ENCODE peak calls at places on chromosomes 2 and 18, in eight cellular contexts. J is gastrocnemius medialis, E is endothelial cell, B is neural crest cell, K is thoracic aorta, D is OCI-LY7, O is A549, V is AG04449. A is an unnamed sample.
A peak's percentile ranks its signal among the peaks of the same experiment; 100 is the strongest.

GRCh38 chr2:130972410-130972809 is 120.8 kb downstream of the FAM168B start:
- DNase-seq in J (no peak), E (no peak), B (no peak), K (no peak), D (no peak), O (no peak), V (no peak), A (no peak)

GRCh38 chr2:172178035-172178434 is 75.3 kb upstream of the DLX2 start:
- DNase-seq in J (no peak), E (no peak), B (no peak), K (no peak), D (no peak), O (no peak), V (no peak), A (no peak)

GRCh38 chr2:206556357-206556949 is 85.8 kb upstream of the FAM237A start:
- DNase-seq in J (no peak), E (peak; percentile 11), B (no peak), K (no peak), D (peak; percentile 28), O (peak; percentile 64), V (no peak), A (no peak)

GRCh38 chr2:18247282-18248110 is 313.0 kb downstream of the RDH14 start:
- DNase-seq in J (no peak), E (no peak), B (no peak), K (no peak), D (no peak), O (no peak), V (no peak), A (no peak)

GRCh38 chr2:3680548-3681345 is 22.6 kb upstream of the DCDC2C start:
- DNase-seq in J (no peak), E (no peak), B (no peak), K (no peak), D (peak; percentile 59), O (no peak), V (no peak), A (no peak)

GRCh38 chr2:128380061-128380889 is 61.6 kb upstream of the HS6ST1 start:
- DNase-seq in J (no peak), E (no peak), B (no peak), K (no peak), D (no peak), O (no peak), V (no peak), A (no peak)

GRCh38 chr2:86631846-86632485 is 8.3 kb upstream of the RNF103 start:
- DNase-seq in J (no peak), E (no peak), B (no peak), K (no peak), D (no peak), O (peak; percentile 37), V (no peak), A (no peak)

GRCh38 chr18:10120622-10121021 is 206.8 kb downstream of the VAPA start:
- DNase-seq in J (no peak), E (no peak), B (no peak), K (no peak), D (no peak), O (no peak), V (no peak), A (no peak)

GRCh38 chr2:100588071-100588786 is 25.4 kb downstream of the PDCL3 start:
- DNase-seq in J (no peak), E (no peak), B (no peak), K (no peak), D (no peak), O (peak; percentile 38), V (no peak), A (no peak)

DNA sequence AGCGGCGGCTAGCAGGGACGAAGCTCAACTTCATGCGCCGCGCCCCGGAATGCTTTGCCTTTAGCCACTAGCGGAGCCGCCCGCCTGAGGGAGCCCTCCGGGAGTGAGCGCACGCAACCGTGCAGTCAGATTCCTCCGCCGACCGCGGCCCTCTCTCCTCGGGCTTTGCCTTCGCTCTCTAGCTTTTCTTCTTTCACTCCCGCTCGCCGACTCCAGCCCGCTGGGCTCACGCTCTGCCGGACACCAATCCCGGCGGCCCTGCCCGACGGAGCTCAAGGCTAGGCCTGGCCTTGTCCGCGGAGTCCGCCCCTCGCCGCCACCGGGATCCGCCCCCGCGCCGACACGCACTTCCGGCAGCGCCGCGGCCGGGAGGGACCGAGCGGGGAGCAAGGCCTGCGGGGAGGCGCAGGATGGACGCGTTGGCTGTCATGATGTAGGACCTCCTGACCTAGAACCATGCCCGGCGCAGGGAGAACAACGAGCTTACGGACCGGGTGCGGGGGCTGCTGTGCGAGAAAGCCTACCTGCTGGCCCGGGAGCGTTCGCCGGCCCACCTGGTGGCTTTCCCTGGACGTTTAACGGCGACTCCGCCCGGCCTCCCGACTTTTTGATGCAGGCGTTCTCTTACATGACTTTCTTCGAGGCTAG is 40.8 kb upstream of the AKAIN1 start:
- DNase-seq in J (peak; percentile 83), E (peak; percentile 85), B (peak; percentile 80), K (peak; percentile 47), D (peak; percentile 89), O (peak; percentile 89), V (peak; percentile 42), A (peak; percentile 78)
- TF ChIP-seq CTCF in J (peak; percentile 10), E (no peak), B (peak; percentile 34), K (no peak), D (peak; percentile 40), O (no peak), V (no peak), A (no peak)

DNA sequence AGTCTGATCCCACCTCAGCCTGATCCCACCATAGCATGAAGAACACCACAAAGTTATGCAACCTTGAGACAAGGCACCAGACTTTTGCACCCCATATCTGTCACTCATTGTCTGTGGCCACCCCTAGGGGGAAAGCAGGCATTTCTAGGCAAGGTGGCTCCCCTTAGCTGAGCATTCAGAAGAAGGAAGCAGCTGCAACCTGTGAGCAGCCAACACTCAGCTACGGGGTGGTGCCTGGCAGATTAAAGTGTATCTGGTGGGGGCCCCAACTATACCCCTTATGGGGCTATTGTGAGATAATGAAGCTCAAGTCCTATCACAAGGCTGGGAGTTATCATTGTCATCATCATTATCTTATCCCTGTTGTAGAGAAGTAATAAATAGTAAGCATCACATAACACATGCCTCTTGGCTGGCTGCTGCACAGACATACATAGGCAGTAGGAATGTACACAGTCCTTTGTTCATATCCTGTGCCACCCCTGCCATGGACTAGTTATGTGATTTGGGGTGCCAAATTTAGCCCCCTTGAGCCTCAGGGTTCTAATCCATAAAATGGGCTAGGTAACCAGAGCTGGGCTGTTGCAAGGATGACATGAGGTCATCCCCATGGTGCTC is 20.6 kb upstream of the TMEM163 start:
- DNase-seq in J (no peak), E (no peak), B (no peak), K (no peak), D (peak; percentile 75), O (no peak), V (no peak), A (no peak)
- TF ChIP-seq CTCF in J (no peak), E (no peak), B (no peak), K (no peak), D (peak; percentile 46), O (no peak), V (no peak), A (no peak)

GRCh38 chr2:199861116-199861774 is 10.3 kb upstream of the FTCDNL1 start:
- DNase-seq in J (no peak), E (no peak), B (no peak), K (no peak), D (peak; percentile 38), O (peak; percentile 27), V (no peak), A (no peak)
- TF ChIP-seq CTCF in J (peak; percentile 39), E (peak; percentile 49), B (peak; percentile 75), K (peak; percentile 24), D (peak; percentile 90), O (peak; percentile 75), V (peak; percentile 16), A (peak; percentile 65)

DNA sequence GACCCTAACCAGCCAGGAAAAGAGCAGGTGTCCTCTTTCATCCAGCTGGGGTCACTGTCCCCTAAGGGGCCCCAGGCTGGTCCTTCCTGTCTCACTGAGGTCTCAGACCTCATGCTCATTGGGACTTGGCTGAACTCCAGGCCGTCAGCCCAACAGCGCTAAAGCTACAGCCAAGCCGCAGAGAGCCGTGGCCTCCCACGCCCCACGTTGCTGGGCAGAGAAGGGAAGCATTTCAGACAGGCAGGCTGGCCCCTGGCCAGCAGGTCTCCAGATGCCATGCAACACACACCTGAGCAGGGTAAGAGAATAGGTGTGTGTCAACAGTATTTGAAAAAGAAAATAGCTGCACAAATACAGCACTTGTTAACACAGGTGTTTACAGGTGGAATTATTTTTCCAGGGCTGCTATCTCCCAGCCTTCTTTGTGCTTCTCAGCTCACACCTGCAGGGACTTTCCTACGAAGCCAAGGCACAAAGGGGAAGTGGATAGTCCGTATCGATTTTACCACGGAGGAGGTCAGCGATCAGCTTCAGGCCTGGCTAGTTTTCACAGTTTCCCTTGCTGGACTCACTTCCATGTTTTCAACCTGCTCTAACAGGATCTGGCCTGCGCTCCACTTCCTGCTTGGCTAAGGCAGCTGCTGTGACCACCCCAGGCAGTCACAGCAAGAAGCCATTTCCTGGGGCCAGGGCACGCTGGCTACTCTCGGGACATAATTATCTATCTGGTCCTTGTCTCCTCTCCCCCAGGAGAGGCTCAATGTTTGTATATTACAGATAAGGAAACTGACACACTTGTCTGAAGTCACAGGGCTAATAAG is 156.1 kb upstream of the ID2 start:
- DNase-seq in J (peak; percentile 44), E (peak; percentile 35), B (no peak), K (no peak), D (peak; percentile 82), O (peak; percentile 19), V (no peak), A (peak; percentile 77)
- TF ChIP-seq CTCF in J (no peak), E (no peak), B (no peak), K (no peak), D (peak; percentile 60), O (no peak), V (no peak), A (peak; percentile 53)

GRCh38 chr2:241274127-241274526 is 41.3 kb downstream of the HDLBP start:
- DNase-seq in J (no peak), E (no peak), B (no peak), K (no peak), D (no peak), O (peak; percentile 18), V (no peak), A (no peak)
- TF ChIP-seq CTCF in J (no peak), E (no peak), B (no peak), K (no peak), D (no peak), O (no peak), V (no peak), A (no peak)

DNA sequence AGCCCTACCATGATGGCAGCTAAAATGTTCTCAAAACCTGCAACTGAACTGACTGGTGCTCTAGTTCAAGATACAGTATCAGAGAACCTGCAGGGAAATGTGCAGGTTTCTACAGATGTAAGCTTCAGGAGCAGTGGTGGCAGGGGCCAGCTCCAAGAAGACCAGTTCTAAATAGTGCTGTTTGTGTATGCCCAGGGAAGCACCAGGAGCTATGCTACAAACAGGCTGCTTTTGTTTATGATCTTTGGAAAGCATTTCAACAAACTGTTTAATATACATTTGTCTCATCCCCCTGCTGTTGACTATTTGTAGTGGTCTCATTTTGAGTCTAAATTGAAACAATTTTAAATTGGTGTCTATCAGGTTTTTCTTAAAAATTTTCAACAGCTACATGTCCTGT is 20.7 kb downstream of the FZD5 start:
- DNase-seq in J (no peak), E (no peak), B (no peak), K (no peak), D (no peak), O (no peak), V (no peak), A (no peak)
- TF ChIP-seq CTCF in J (no peak), E (peak; percentile 46), B (peak; percentile 34), K (no peak), D (no peak), O (no peak), V (no peak), A (no peak)

A was measured in BE2C.